ENCODE peak calls at places on chromosomes 5 and 9, in nine cellular contexts. Z is AG08396; J is NCI-H2107; L is glomerular endothelial cell; T is SJSA1; K is activated naive CD4-positive, alpha-beta T cell; C is dorsolateral prefrontal cortex; O is stimulated activated CD8-positive, alpha-beta memory T cell treated with anti-CD3 and anti-CD28 coated beads, Interleukin-7, amount 100 ng/mL, for 24 hours; A is pancreas. N is an unnamed sample.
A peak's percentile ranks its signal among the peaks of the same experiment; 100 is the strongest.

GRCh38 chr5:151082976-151083651 is 2.3 kb upstream of the TNIP1 start:
- DNase-seq in Z (no peak), J (no peak), L (no peak), T (peak; percentile 96), K (no peak), C (no peak), O (peak; percentile 35), A (no peak), N (peak; percentile 32)

GRCh38 chr9:4371108-4371507 is 71.2 kb upstream of the GLIS3 start:
- DNase-seq in Z (peak; percentile 70), J (no peak), L (peak; percentile 12), T (peak; percentile 1), K (no peak), C (no peak), O (no peak), A (no peak), N (peak; percentile 52)

GRCh38 chr5:75707911-75708509 is 9.2 kb downstream of the POC5 start:
- DNase-seq in Z (no peak), J (no peak), L (no peak), T (no peak), K (no peak), C (no peak), O (no peak), A (no peak), N (no peak)

GRCh38 chr5:123672067-123672466 is 160.1 kb downstream of the CSNK1G3 start:
- DNase-seq in Z (no peak), J (no peak), L (no peak), T (peak; percentile 26), K (no peak), C (no peak), O (no peak), A (no peak), N (no peak)

GRCh38 chr9:107190031-107190935 is 92.8 kb upstream of the RAD23B start:
- DNase-seq in Z (no peak), J (no peak), L (no peak), T (peak; percentile 7), K (no peak), C (no peak), O (no peak), A (no peak), N (no peak)

GRCh38 chr9:94011134-94011533 is 56.0 kb upstream of the BARX1 start:
- DNase-seq in Z (no peak), J (no peak), L (no peak), T (no peak), K (no peak), C (no peak), O (no peak), A (no peak), N (no peak)

GRCh38 chr5:173594061-173594460 is 22.4 kb downstream of the BOD1 start:
- DNase-seq in Z (no peak), J (no peak), L (no peak), T (peak; percentile 64), K (no peak), C (no peak), O (no peak), A (no peak), N (no peak)

GRCh38 chr5:124655211-124655880 is 91.1 kb downstream of the ZNF608 start:
- DNase-seq in Z (no peak), J (no peak), L (no peak), T (no peak), K (no peak), C (no peak), O (no peak), A (no peak), N (no peak)

GRCh38 chr9:18229992-18230676 is 243.8 kb upstream of the ADAMTSL1 start:
- DNase-seq in Z (no peak), J (no peak), L (no peak), T (no peak), K (no peak), C (no peak), O (no peak), A (no peak), N (no peak)

GRCh38 chr5:103582364-103582763 is 19.8 kb upstream of the NUDT12 start:
- DNase-seq in Z (peak; percentile 26), J (peak; percentile 6), L (peak; percentile 18), T (peak; percentile 26), K (no peak), C (no peak), O (no peak), A (no peak), N (peak; percentile 53)

GRCh38 chr5:32711693-32712462 is 757 bp downstream of the NPR3 start:
- DNase-seq in Z (peak; percentile 57), J (no peak), L (no peak), T (peak; percentile 38), K (no peak), C (no peak), O (no peak), A (peak; percentile 67), N (peak; percentile 23)

GRCh38 chr9:129313331-129313955 is 135.4 kb upstream of the IER5L start:
- DNase-seq in Z (no peak), J (no peak), L (no peak), T (no peak), K (no peak), C (peak; percentile 10), O (no peak), A (no peak), N (no peak)

GRCh38 chr5:143306040-143306439 is 97.4 kb downstream of the NR3C1 start:
- DNase-seq in Z (no peak), J (no peak), L (no peak), T (no peak), K (no peak), C (no peak), O (no peak), A (no peak), N (no peak)

GRCh38 chr5:102229685-102230084 is 66.4 kb downstream of the SLCO4C1 start:
- DNase-seq in Z (no peak), J (no peak), L (no peak), T (no peak), K (no peak), C (no peak), O (no peak), A (no peak), N (no peak)

GRCh38 chr5:109100971-109101370 is 308.8 kb downstream of the PJA2 start:
- DNase-seq in Z (no peak), J (no peak), L (no peak), T (no peak), K (no peak), C (no peak), O (no peak), A (no peak), N (no peak)

GRCh38 chr5:176360894-176361436 is 599 bp downstream of the KIAA1191 start:
- DNase-seq in Z (no peak), J (no peak), L (no peak), T (no peak), K (no peak), C (no peak), O (no peak), A (no peak), N (peak; percentile 23)